ENCODE peak calls at places on chromosomes 6 and 20, in eight cellular contexts. I, N, Q, J, H, M, R and G are unnamed samples.

GRCh38 chr20:3115190-3116107 is 30.9 kb upstream of the AVP start:
- DNase-seq in I (no peak), N (no peak), Q (peak; percentile 67), J (peak; percentile 22), H (peak; percentile 25), M (peak; percentile 23), R (peak; percentile 82), G (no peak)

GRCh38 chr6:25963426-25964123 is 973 bp downstream of the TRIM38 start:
- DNase-seq in I (no peak), N (no peak), Q (peak; percentile 54), J (no peak), H (no peak), M (no peak), R (no peak), G (no peak)

GRCh38 chr6:107511410-107512070 is 21.6 kb downstream of the SOBP start:
- DNase-seq in I (no peak), N (no peak), Q (no peak), J (no peak), H (no peak), M (no peak), R (no peak), G (no peak)

GRCh38 chr6:36612101-36612625 is 18.0 kb downstream of the SRSF3 start:
- DNase-seq in I (no peak), N (no peak), Q (no peak), J (no peak), H (no peak), M (no peak), R (no peak), G (no peak)

GRCh38 chr6:134317471-134318131 is at the start of gene SGK1:
- DNase-seq in I (no peak), N (no peak), Q (no peak), J (no peak), H (peak; percentile 46), M (peak; percentile 8), R (no peak), G (no peak)

GRCh38 chr6:29647927-29648642 is 8.8 kb upstream of the MOG start:
- DNase-seq in I (no peak), N (no peak), Q (peak; percentile 43), J (peak; percentile 48), H (peak; percentile 21), M (no peak), R (no peak), G (no peak)

GRCh38 chr6:17250237-17250636 is 30.9 kb upstream of the RBM24 start:
- DNase-seq in I (no peak), N (no peak), Q (no peak), J (no peak), H (no peak), M (no peak), R (no peak), G (no peak)

GRCh38 chr6:2524090-2524489 is 226.6 kb downstream of the MYLK4 start:
- DNase-seq in I (no peak), N (no peak), Q (peak; percentile 21), J (no peak), H (no peak), M (no peak), R (no peak), G (no peak)

GRCh38 chr20:44614525-44614924 is 32.1 kb downstream of the PKIG start:
- DNase-seq in I (no peak), N (no peak), Q (no peak), J (no peak), H (no peak), M (no peak), R (no peak), G (no peak)

GRCh38 chr6:87900160-87900698 is 147.4 kb upstream of the SPACA1 start:
- DNase-seq in I (no peak), N (no peak), Q (no peak), J (no peak), H (no peak), M (no peak), R (no peak), G (no peak)

GRCh38 chr20:47334022-47334551 is 22.4 kb downstream of the ZMYND8 start:
- DNase-seq in I (no peak), N (peak; percentile 90), Q (no peak), J (no peak), H (peak; percentile 95), M (no peak), R (no peak), G (no peak)

GRCh38 chr6:150334790-150335783 is 33.7 kb upstream of the IYD start:
- DNase-seq in I (no peak), N (peak; percentile 41), Q (peak; percentile 79), J (peak; percentile 80), H (peak; percentile 80), M (peak; percentile 39), R (peak; percentile 43), G (no peak)

GRCh38 chr6:111813247-111814162 is 59.7 kb downstream of the FYN start:
- DNase-seq in I (no peak), N (no peak), Q (no peak), J (no peak), H (no peak), M (no peak), R (no peak), G (no peak)

GRCh38 chr6:38489951-38490350 is 149.8 kb downstream of the BTBD9 start:
- DNase-seq in I (no peak), N (no peak), Q (no peak), J (no peak), H (peak; percentile 33), M (no peak), R (no peak), G (no peak)

GRCh38 chr6:158408013-158408412 is 95.7 kb downstream of the TULP4 start:
- DNase-seq in I (no peak), N (no peak), Q (no peak), J (no peak), H (no peak), M (no peak), R (no peak), G (no peak)

DNA sequence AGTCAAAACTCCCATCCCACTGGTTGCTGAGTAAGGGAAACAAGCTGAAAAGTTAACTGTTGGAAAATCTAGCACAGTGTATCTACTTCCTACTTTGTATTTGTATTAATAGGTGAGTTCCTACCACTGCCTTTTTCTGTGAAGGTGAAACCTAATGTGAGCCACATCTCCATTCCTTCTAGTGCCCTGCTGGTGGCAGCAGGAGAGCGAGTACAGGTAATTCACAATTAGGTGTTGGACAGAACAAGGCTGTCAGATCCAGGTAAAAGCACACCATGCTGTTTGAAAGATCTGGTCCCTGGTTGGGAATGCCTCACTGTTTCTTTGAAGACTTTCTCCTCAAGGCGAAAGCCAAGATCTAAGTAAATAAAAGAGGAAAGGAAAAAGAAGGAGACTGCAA is 528.4 kb downstream of the PKHD1 start:
- DNase-seq in I (no peak), N (no peak), Q (no peak), J (no peak), H (no peak), M (no peak), R (no peak), G (no peak)
- TF ChIP-seq CTCF in I (no peak), N (peak; percentile 36), Q (no peak), J (no peak), H (no peak), M (no peak), R (no peak), G (no peak)

GRCh38 chr6:31727717-31728671 is 1.1 kb downstream of the DDAH2 start:
- DNase-seq in I (no peak), N (no peak), Q (no peak), J (no peak), H (no peak), M (no peak), R (no peak), G (no peak)

GRCh38 chr6:31729979-31730630 is 1.0 kb upstream of the DDAH2 start:
- DNase-seq in I (peak; percentile 96), N (no peak), Q (peak; percentile 96), J (peak; percentile 56), H (peak; percentile 77), M (peak; percentile 94), R (peak; percentile 80), G (peak; percentile 92)

GRCh38 chr6:31730631-31731086 is 1.6 kb upstream of the DDAH2 start:
- DNase-seq in I (no peak), N (no peak), Q (no peak), J (no peak), H (no peak), M (no peak), R (no peak), G (no peak)

GRCh38 chr6:31729515-31729978 is 448 bp upstream of the DDAH2 start:
- DNase-seq in I (peak; percentile 94), N (no peak), Q (peak; percentile 95), J (peak; percentile 70), H (peak; percentile 83), M (peak; percentile 87), R (peak; percentile 83), G (peak; percentile 85)

DNA sequence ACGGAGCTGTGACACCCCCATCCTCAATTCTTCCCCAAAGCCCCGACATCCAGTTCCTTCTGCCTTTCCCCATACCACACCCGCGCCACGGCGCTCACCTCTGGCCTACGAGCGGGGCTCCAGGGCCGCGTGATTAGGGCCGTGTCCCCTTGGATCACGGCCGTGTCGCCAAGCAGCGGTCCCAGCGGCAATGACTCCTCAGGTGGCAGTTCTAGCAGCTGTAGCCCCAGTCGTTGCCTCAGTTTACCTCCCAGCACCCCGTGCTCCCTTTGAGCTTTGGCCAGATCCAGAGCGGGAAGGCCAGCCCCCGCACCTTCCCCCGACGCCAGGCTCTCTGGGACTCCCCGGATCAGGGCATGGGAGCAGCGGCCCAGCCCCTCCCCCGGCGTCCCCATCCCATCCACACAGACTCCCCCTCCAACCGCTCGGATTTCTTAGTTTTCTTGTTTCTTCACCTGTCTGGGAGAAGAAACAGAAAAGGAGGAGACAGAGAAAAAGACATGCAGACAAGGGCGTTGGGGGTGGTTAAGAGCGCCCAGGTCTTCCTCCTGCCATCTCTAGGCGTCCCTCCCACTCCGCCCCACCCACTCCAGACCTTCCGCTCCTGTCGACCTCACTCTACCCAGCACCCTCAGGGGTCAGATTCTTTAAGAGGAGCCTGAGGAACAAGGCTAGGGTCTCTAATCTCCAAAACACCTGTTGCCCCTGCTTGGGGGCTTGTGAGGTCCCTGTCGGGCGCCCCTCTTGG is at the start of gene DDAH2:
- DNase-seq in I (no peak), N (no peak), Q (no peak), J (no peak), H (no peak), M (no peak), R (no peak), G (no peak)
- TF ChIP-seq CTCF in I (no peak), N (no peak), Q (peak; percentile 99), J (no peak), H (peak; percentile 78), M (no peak), R (peak; percentile 91), G (no peak)

GRCh38 chr6:66662196-66662595 is 955.2 kb upstream of the EYS start:
- DNase-seq in I (no peak), N (no peak), Q (no peak), J (no peak), H (no peak), M (no peak), R (no peak), G (no peak)
- TF ChIP-seq CTCF in I (peak; percentile 73), N (peak; percentile 52), Q (no peak), J (no peak), H (peak; percentile 45), M (peak; percentile 69), R (no peak), G (no peak)

DNA sequence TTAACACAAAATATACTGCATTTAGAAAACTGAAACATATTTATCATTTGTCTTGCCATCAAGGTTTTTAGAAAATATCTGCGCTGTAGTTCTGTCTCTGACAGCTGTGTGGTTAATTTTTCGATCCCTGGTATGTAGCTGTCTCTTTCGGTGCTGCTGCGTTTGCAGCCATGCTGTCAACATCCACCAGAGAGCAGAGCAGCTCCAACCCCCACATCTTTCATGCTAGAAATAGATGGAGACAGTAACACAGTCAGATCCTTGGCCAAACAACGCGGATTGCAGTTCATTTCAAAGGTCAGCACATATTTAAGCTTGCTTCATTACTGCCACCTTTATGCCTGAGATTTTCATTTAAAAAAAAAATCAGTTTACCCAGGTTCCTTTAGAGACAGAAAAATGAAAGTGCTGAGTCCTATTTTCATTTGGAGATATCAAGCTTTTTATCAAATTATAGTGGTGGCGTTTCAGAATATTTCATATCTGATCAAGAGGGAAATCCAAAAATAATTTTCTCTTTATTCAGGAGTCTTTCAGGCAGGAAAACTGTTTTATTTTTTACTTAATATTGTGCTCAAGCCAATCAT is 157.7 kb upstream of the MMS22L start:
- DNase-seq in I (no peak), N (peak; percentile 12), Q (peak; percentile 3), J (peak; percentile 46), H (peak; percentile 42), M (peak; percentile 36), R (no peak), G (no peak)
- TF ChIP-seq CTCF in I (peak; percentile 49), N (peak; percentile 79), Q (peak; percentile 15), J (peak; percentile 32), H (peak; percentile 76), M (peak; percentile 67), R (no peak), G (no peak)